ENCODE peak calls at places on chromosomes 4 and X, in seven cellular contexts. D is activated CD4-positive, CD25-positive, alpha-beta regulatory T cell; M is stimulated activated CD4-positive, alpha-beta T cell treated with anti-CD3 and anti-CD28 coated beads, TNF-alpha, amount 100 ng/mL, for 48 hours; J is A673; H is activated CD4-positive, alpha-beta T cell treated with anti-CD3 and anti-CD28 coated beads, Interleukin-2, amount 50 U/mL, for 1 hour; W is neural progenitor cell; Q is activated CD8-positive, alpha-beta memory T cell treated with anti-CD3 and anti-CD28 coated beads for 48 hours. O is an unnamed sample.

GRCh38 chr4:134027931-134028330 is 173.7 kb downstream of the PABPC4L start:
- DNase-seq in D (no peak), M (no peak), J (peak; percentile 14), H (no peak), W (no peak), Q (no peak), O (no peak)

GRCh38 chr4:165700855-165701254 is 172.2 kb upstream of the TLL1 start:
- DNase-seq in D (no peak), M (no peak), J (no peak), H (no peak), W (no peak), Q (no peak), O (no peak)

GRCh38 chr4:67288964-67289363 is 256.3 kb downstream of the CENPC start:
- DNase-seq in D (no peak), M (no peak), J (peak; percentile 53), H (no peak), W (peak; percentile 52), Q (no peak), O (no peak)

GRCh38 chr4:184748251-184748652 is 14.4 kb upstream of the CENPU start:
- DNase-seq in D (no peak), M (no peak), J (no peak), H (no peak), W (no peak), Q (no peak), O (no peak)

GRCh38 chr4:4862665-4863482 is 3.4 kb downstream of the MSX1 start:
- DNase-seq in D (no peak), M (no peak), J (no peak), H (no peak), W (peak; percentile 74), Q (no peak), O (no peak)

GRCh38 chr4:70581980-70582379 is 10.1 kb upstream of the AMBN start:
- DNase-seq in D (no peak), M (no peak), J (no peak), H (no peak), W (no peak), Q (no peak), O (no peak)

GRCh38 chrX:102964941-102965340 is 27.9 kb downstream of the RAB40AL start:
- DNase-seq in D (no peak), M (no peak), J (no peak), H (no peak), W (no peak), Q (no peak), O (no peak)

GRCh38 chrX:40245411-40246140 is 147.8 kb upstream of the BCOR start:
- DNase-seq in D (no peak), M (no peak), J (no peak), H (no peak), W (no peak), Q (no peak), O (peak; percentile 41)

GRCh38 chr4:142265536-142265935 is 580.6 kb downstream of the INPP4B start:
- DNase-seq in D (no peak), M (no peak), J (no peak), H (no peak), W (no peak), Q (no peak), O (peak; percentile 8)

GRCh38 chr4:144646523-144647094 is 653 bp downstream of the HHIP start:
- DNase-seq in D (no peak), M (no peak), J (peak; percentile 18), H (no peak), W (peak; percentile 58), Q (no peak), O (peak; percentile 59)

GRCh38 chr4:88091378-88091777 is 67.1 kb downstream of the ABCG2 start:
- DNase-seq in D (no peak), M (no peak), J (no peak), H (no peak), W (no peak), Q (no peak), O (no peak)

GRCh38 chr4:106266201-106266600 is 49.8 kb downstream of the TBCK start:
- DNase-seq in D (no peak), M (no peak), J (peak; percentile 79), H (no peak), W (no peak), Q (no peak), O (peak; percentile 13)

GRCh38 chr4:89586864-89587263 is 250.1 kb downstream of the SNCA start:
- DNase-seq in D (no peak), M (no peak), J (no peak), H (no peak), W (peak; percentile 11), Q (no peak), O (no peak)

GRCh38 chr4:41874398-41874797 is 60.8 kb upstream of the TMEM33 start:
- DNase-seq in D (no peak), M (no peak), J (no peak), H (no peak), W (peak; percentile 44), Q (no peak), O (no peak)

GRCh38 chr4:172725581-172725980 is 443.0 kb upstream of the GALNT7 start:
- DNase-seq in D (no peak), M (no peak), J (no peak), H (no peak), W (no peak), Q (no peak), O (no peak)

O was measured in SJSA1.